ENCODE peak calls at places on chromosomes 1 and 21, in eight cellular contexts. One of them, this sample, is unnamed.

GRCh38 chr1:60213253-60213652 is 139.7 kb upstream of the C1orf87 start:
- DNase-seq in endodermal cell: no peak
- DNase-seq in kidney epithelial cell: no peak
- DNase-seq in lower lobe of right lung: no peak
- DNase-seq in RWPE1: no peak
- DNase-seq in MCF 10A: no peak
- DNase-seq in pancreas: no peak
- DNase-seq in AG04450: no peak
- DNase-seq in this sample: no peak

GRCh38 chr1:204623894-204624361 is 61.6 kb downstream of the LRRN2 start:
- DNase-seq in lower lobe of right lung: no peak
- DNase-seq in MCF 10A: peak; percentile 47
- DNase-seq in RWPE1: no peak
- DNase-seq in AG04450: no peak
- DNase-seq in kidney epithelial cell: no peak
- DNase-seq in pancreas: no peak
- DNase-seq in endodermal cell: peak; percentile 81
- DNase-seq in this sample: peak; percentile 54

GRCh38 chr1:202643397-202644218 is 66.6 kb downstream of the SYT2 start:
- DNase-seq in kidney epithelial cell: no peak
- DNase-seq in endodermal cell: peak; percentile 84
- DNase-seq in MCF 10A: no peak
- DNase-seq in pancreas: no peak
- DNase-seq in AG04450: no peak
- DNase-seq in lower lobe of right lung: no peak
- DNase-seq in RWPE1: no peak
- DNase-seq in this sample: peak; percentile 50

GRCh38 chr1:231806623-231807470 is 180.3 kb downstream of the DISC1 start:
- DNase-seq in lower lobe of right lung: peak; percentile 73
- DNase-seq in MCF 10A: peak; percentile 92
- DNase-seq in pancreas: peak; percentile 33
- DNase-seq in kidney epithelial cell: no peak
- DNase-seq in endodermal cell: peak; percentile 94
- DNase-seq in RWPE1: peak; percentile 30
- DNase-seq in AG04450: no peak
- DNase-seq in this sample: peak; percentile 66

GRCh38 chr1:44677201-44677520 is 2.6 kb downstream of the ARMH1 start:
- DNase-seq in AG04450: no peak
- DNase-seq in endodermal cell: no peak
- DNase-seq in lower lobe of right lung: no peak
- DNase-seq in pancreas: no peak
- DNase-seq in RWPE1: peak; percentile 47
- DNase-seq in kidney epithelial cell: no peak
- DNase-seq in MCF 10A: peak; percentile 66
- DNase-seq in this sample: no peak

GRCh38 chr1:173258484-173259264 is 51.5 kb upstream of the TNFSF4 start:
- DNase-seq in pancreas: no peak
- DNase-seq in kidney epithelial cell: no peak
- DNase-seq in MCF 10A: no peak
- DNase-seq in RWPE1: no peak
- DNase-seq in endodermal cell: peak; percentile 47
- DNase-seq in AG04450: no peak
- DNase-seq in lower lobe of right lung: no peak
- DNase-seq in this sample: no peak

GRCh38 chr1:206839857-206840256 is 25.6 kb upstream of the IL20 start:
- DNase-seq in pancreas: no peak
- DNase-seq in lower lobe of right lung: no peak
- DNase-seq in kidney epithelial cell: peak; percentile 37
- DNase-seq in AG04450: peak; percentile 79
- DNase-seq in RWPE1: peak; percentile 66
- DNase-seq in MCF 10A: peak; percentile 81
- DNase-seq in endodermal cell: no peak
- DNase-seq in this sample: no peak

GRCh38 chr1:201676651-201677050 is 137.7 kb downstream of the NAV1 start:
- DNase-seq in lower lobe of right lung: no peak
- DNase-seq in pancreas: no peak
- DNase-seq in endodermal cell: no peak
- DNase-seq in MCF 10A: no peak
- DNase-seq in RWPE1: no peak
- DNase-seq in kidney epithelial cell: no peak
- DNase-seq in AG04450: no peak
- DNase-seq in this sample: no peak

GRCh38 chr1:170168263-170168662 is 22.5 kb downstream of the NTMT2 start:
- DNase-seq in AG04450: peak; percentile 7
- DNase-seq in pancreas: no peak
- DNase-seq in RWPE1: peak; percentile 26
- DNase-seq in endodermal cell: no peak
- DNase-seq in MCF 10A: peak; percentile 48
- DNase-seq in lower lobe of right lung: no peak
- DNase-seq in kidney epithelial cell: peak; percentile 1
- DNase-seq in this sample: no peak

GRCh38 chr1:167054946-167055630 is 35.1 kb downstream of the GPA33 start:
- DNase-seq in pancreas: no peak
- DNase-seq in RWPE1: no peak
- DNase-seq in kidney epithelial cell: no peak
- DNase-seq in AG04450: no peak
- DNase-seq in MCF 10A: no peak
- DNase-seq in lower lobe of right lung: no peak
- DNase-seq in endodermal cell: no peak
- DNase-seq in this sample: no peak

GRCh38 chr1:13554798-13555197 is 28.8 kb upstream of the PDPN start:
- DNase-seq in kidney epithelial cell: no peak
- DNase-seq in lower lobe of right lung: no peak
- DNase-seq in RWPE1: no peak
- DNase-seq in AG04450: no peak
- DNase-seq in MCF 10A: no peak
- DNase-seq in endodermal cell: peak; percentile 32
- DNase-seq in pancreas: no peak
- DNase-seq in this sample: no peak

GRCh38 chr1:165885305-165885694 is 57.9 kb downstream of the UCK2 start:
- DNase-seq in RWPE1: no peak
- DNase-seq in kidney epithelial cell: no peak
- DNase-seq in AG04450: no peak
- DNase-seq in endodermal cell: no peak
- DNase-seq in lower lobe of right lung: no peak
- DNase-seq in MCF 10A: no peak
- DNase-seq in pancreas: no peak
- DNase-seq in this sample: no peak

GRCh38 chr21:33964706-33965325 is 49.2 kb upstream of the ATP5PO start:
- DNase-seq in AG04450: no peak
- DNase-seq in kidney epithelial cell: no peak
- DNase-seq in lower lobe of right lung: no peak
- DNase-seq in RWPE1: no peak
- DNase-seq in pancreas: no peak
- DNase-seq in endodermal cell: no peak
- DNase-seq in MCF 10A: no peak
- DNase-seq in this sample: no peak

GRCh38 chr1:192580351-192580962 is 4.9 kb downstream of the RGS1 start:
- DNase-seq in kidney epithelial cell: peak; percentile 21
- DNase-seq in lower lobe of right lung: no peak
- DNase-seq in RWPE1: peak; percentile 52
- DNase-seq in AG04450: no peak
- DNase-seq in endodermal cell: peak; percentile 54
- DNase-seq in MCF 10A: peak; percentile 72
- DNase-seq in pancreas: peak; percentile 44
- DNase-seq in this sample: no peak

GRCh38 chr1:32500387-32501209 is 35.7 kb downstream of the ZBTB8B start:
- DNase-seq in lower lobe of right lung: peak; percentile 85
- DNase-seq in endodermal cell: peak; percentile 86
- DNase-seq in pancreas: peak; percentile 52
- DNase-seq in kidney epithelial cell: no peak
- DNase-seq in RWPE1: peak; percentile 74
- DNase-seq in MCF 10A: peak; percentile 67
- DNase-seq in AG04450: no peak
- DNase-seq in this sample: peak; percentile 77
- TF ChIP-seq CTCF in lower lobe of right lung: no peak
- TF ChIP-seq CTCF in endodermal cell: peak; percentile 39
- TF ChIP-seq CTCF in pancreas: no peak
- TF ChIP-seq CTCF in kidney epithelial cell: no peak
- TF ChIP-seq CTCF in RWPE1: peak; percentile 29
- TF ChIP-seq CTCF in MCF 10A: no peak
- TF ChIP-seq CTCF in AG04450: no peak
- TF ChIP-seq CTCF in this sample: no peak

DNA sequence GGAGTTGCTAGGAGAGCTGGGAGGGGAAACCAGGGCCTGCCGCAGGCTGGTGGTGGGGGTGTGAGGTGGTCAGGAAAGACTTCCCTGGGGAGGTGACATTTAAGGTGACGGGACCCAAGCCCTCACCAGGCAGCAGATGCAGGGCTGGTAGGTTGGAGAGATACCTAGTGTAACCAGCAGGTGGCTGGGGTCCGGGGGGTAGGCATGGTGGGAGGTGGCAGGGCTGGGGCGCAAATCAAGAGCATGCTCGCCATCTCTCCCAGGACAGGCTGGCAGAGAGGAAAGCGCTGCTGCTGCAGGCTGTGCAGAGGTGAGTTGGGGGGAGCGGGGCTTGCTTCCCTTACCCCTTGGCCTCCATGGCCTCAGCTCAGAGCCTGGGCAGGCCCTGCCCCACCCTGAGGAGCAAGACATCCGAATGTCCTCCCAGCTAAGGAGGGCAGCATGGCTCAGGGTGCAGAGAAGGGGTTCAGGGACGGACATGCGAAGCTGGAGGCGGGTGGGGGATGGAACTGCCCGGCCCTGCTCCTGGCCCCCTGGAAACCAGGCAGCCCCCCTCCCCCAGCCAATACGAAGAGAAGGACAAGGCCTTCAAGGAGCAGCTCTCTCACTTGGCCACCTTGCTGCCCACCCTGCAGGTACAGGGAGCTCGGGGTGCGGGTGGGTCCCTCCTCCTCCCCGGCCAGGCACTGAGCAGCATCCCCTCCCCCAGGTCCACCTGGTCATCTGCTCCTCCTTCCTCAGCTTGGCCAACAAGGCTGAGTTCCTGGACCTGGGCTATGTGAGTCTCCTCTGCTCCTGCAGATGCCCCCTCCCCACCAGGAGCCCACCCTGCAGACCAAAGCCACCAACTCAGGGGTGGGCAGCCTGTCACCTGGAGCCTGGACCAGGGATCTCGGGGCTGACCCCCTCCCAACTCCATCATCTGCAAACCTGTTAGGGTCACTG is 4.0 kb downstream of the RNF207 start:
- DNase-seq in AG04450: no peak
- DNase-seq in lower lobe of right lung: no peak
- DNase-seq in RWPE1: no peak
- DNase-seq in kidney epithelial cell: no peak
- DNase-seq in MCF 10A: no peak
- DNase-seq in endodermal cell: peak; percentile 83
- DNase-seq in pancreas: no peak
- DNase-seq in this sample: peak; percentile 43
- TF ChIP-seq CTCF in AG04450: peak; percentile 28
- TF ChIP-seq CTCF in lower lobe of right lung: no peak
- TF ChIP-seq CTCF in RWPE1: no peak
- TF ChIP-seq CTCF in kidney epithelial cell: peak; percentile 26
- TF ChIP-seq CTCF in MCF 10A: no peak
- TF ChIP-seq CTCF in endodermal cell: peak; percentile 44
- TF ChIP-seq CTCF in pancreas: no peak
- TF ChIP-seq CTCF in this sample: peak; percentile 50

GRCh38 chr1:34983700-34984355 is 1.3 kb downstream of the TMEM35B start:
- DNase-seq in MCF 10A: peak; percentile 18
- DNase-seq in lower lobe of right lung: no peak
- DNase-seq in pancreas: no peak
- DNase-seq in RWPE1: peak; percentile 5
- DNase-seq in kidney epithelial cell: no peak
- DNase-seq in AG04450: no peak
- DNase-seq in endodermal cell: no peak
- DNase-seq in this sample: no peak

GRCh38 chr1:34987018-34987417 is 1.9 kb upstream of the TMEM35B start:
- DNase-seq in lower lobe of right lung: no peak
- DNase-seq in AG04450: no peak
- DNase-seq in pancreas: no peak
- DNase-seq in MCF 10A: no peak
- DNase-seq in kidney epithelial cell: no peak
- DNase-seq in RWPE1: no peak
- DNase-seq in endodermal cell: no peak
- DNase-seq in this sample: no peak

GRCh38 chr1:34982820-34983376 is 2.2 kb downstream of the TMEM35B start:
- DNase-seq in pancreas: no peak
- DNase-seq in kidney epithelial cell: no peak
- DNase-seq in endodermal cell: no peak
- DNase-seq in MCF 10A: no peak
- DNase-seq in RWPE1: no peak
- DNase-seq in lower lobe of right lung: no peak
- DNase-seq in AG04450: no peak
- DNase-seq in this sample: no peak

GRCh38 chr1:34984435-34985062 is 598 bp downstream of the TMEM35B start:
- DNase-seq in AG04450: no peak
- DNase-seq in MCF 10A: peak; percentile 34
- DNase-seq in kidney epithelial cell: no peak
- DNase-seq in lower lobe of right lung: peak; percentile 55
- DNase-seq in RWPE1: peak; percentile 28
- DNase-seq in endodermal cell: peak; percentile 57
- DNase-seq in pancreas: peak; percentile 30
- DNase-seq in this sample: no peak

GRCh38 chr1:34985063-34985770 is at the start of gene TMEM35B:
- DNase-seq in RWPE1: peak; percentile 58
- DNase-seq in AG04450: no peak
- DNase-seq in endodermal cell: peak; percentile 87
- DNase-seq in kidney epithelial cell: no peak
- DNase-seq in lower lobe of right lung: peak; percentile 82
- DNase-seq in pancreas: peak; percentile 74
- DNase-seq in MCF 10A: peak; percentile 44
- DNase-seq in this sample: peak; percentile 57
- TF ChIP-seq CTCF in RWPE1: no peak
- TF ChIP-seq CTCF in AG04450: peak; percentile 28
- TF ChIP-seq CTCF in endodermal cell: peak; percentile 23
- TF ChIP-seq CTCF in kidney epithelial cell: no peak
- TF ChIP-seq CTCF in lower lobe of right lung: no peak
- TF ChIP-seq CTCF in pancreas: no peak
- TF ChIP-seq CTCF in MCF 10A: no peak
- TF ChIP-seq CTCF in this sample: no peak

GRCh38 chr21:14712121-14712520 is 166.0 kb upstream of the SAMSN1 start:
- DNase-seq in pancreas: no peak
- DNase-seq in kidney epithelial cell: no peak
- DNase-seq in endodermal cell: no peak
- DNase-seq in AG04450: no peak
- DNase-seq in lower lobe of right lung: no peak
- DNase-seq in MCF 10A: peak; percentile 9
- DNase-seq in RWPE1: no peak
- DNase-seq in this sample: no peak

GRCh38 chr21:14711287-14711686 is 165.2 kb upstream of the SAMSN1 start:
- DNase-seq in pancreas: no peak
- DNase-seq in kidney epithelial cell: no peak
- DNase-seq in AG04450: no peak
- DNase-seq in MCF 10A: no peak
- DNase-seq in lower lobe of right lung: no peak
- DNase-seq in RWPE1: no peak
- DNase-seq in endodermal cell: no peak
- DNase-seq in this sample: no peak

GRCh38 chr21:14718957-14719356 is 172.8 kb upstream of the SAMSN1 start:
- DNase-seq in RWPE1: no peak
- DNase-seq in pancreas: no peak
- DNase-seq in AG04450: no peak
- DNase-seq in MCF 10A: no peak
- DNase-seq in endodermal cell: no peak
- DNase-seq in kidney epithelial cell: no peak
- DNase-seq in lower lobe of right lung: no peak
- DNase-seq in this sample: no peak

GRCh38 chr21:14713109-14713508 is 167.0 kb upstream of the SAMSN1 start:
- DNase-seq in AG04450: no peak
- DNase-seq in kidney epithelial cell: no peak
- DNase-seq in endodermal cell: no peak
- DNase-seq in RWPE1: no peak
- DNase-seq in MCF 10A: no peak
- DNase-seq in lower lobe of right lung: no peak
- DNase-seq in pancreas: no peak
- DNase-seq in this sample: no peak

GRCh38 chr21:14716761-14717396 is 170.8 kb upstream of the SAMSN1 start:
- DNase-seq in MCF 10A: no peak
- DNase-seq in kidney epithelial cell: no peak
- DNase-seq in RWPE1: no peak
- DNase-seq in AG04450: no peak
- DNase-seq in pancreas: no peak
- DNase-seq in endodermal cell: no peak
- DNase-seq in lower lobe of right lung: no peak
- DNase-seq in this sample: no peak
- TF ChIP-seq CTCF in MCF 10A: no peak
- TF ChIP-seq CTCF in kidney epithelial cell: no peak
- TF ChIP-seq CTCF in RWPE1: no peak
- TF ChIP-seq CTCF in AG04450: no peak
- TF ChIP-seq CTCF in pancreas: no peak
- TF ChIP-seq CTCF in endodermal cell: no peak
- TF ChIP-seq CTCF in lower lobe of right lung: no peak
- TF ChIP-seq CTCF in this sample: no peak

This sample was measured in glutamatergic neuron.